ENCODE peak calls at places on chromosomes 4 and X, in four cellular contexts. E, X, L and D are unnamed samples.

GRCh38 chr4:73189274-73189810 is 69.3 kb downstream of the ANKRD17 start:
- DNase-seq in E (no peak), X (no peak), L (no peak), D (no peak)

GRCh38 chr4:138181288-138181687 is 60.9 kb downstream of the SLC7A11 start:
- DNase-seq in E (no peak), X (peak), L (no peak), D (no peak)

GRCh38 chr4:125951275-125951887 is 636.6 kb downstream of the FAT4 start:
- DNase-seq in E (no peak), X (no peak), L (no peak), D (no peak)

GRCh38 chr4:181854142-181854541 is 389.1 kb upstream of the TENM3 start:
- DNase-seq in E (no peak), X (peak), L (no peak), D (no peak)

GRCh38 chrX:46796574-46797191 is 37.8 kb upstream of the SLC9A7 start:
- DNase-seq in E (peak), X (peak), L (peak), D (peak)

GRCh38 chr4:108331905-108332632 is 163.3 kb upstream of the LEF1 start:
- DNase-seq in E (no peak), X (no peak), L (no peak), D (no peak)

GRCh38 chr4:3411676-3412075 is 30.1 kb upstream of the HGFAC start:
- DNase-seq in E (no peak), X (peak), L (no peak), D (no peak)

GRCh38 chr4:7155611-7156071 is 36.7 kb upstream of the SORCS2 start:
- DNase-seq in E (no peak), X (peak), L (no peak), D (no peak)

GRCh38 chr4:88659061-88659889 is 38.4 kb downstream of the NAP1L5 start:
- DNase-seq in E (no peak), X (peak), L (peak), D (peak)

GRCh38 chrX:44569122-44569521 is 26.5 kb upstream of the FUNDC1 start:
- DNase-seq in E (no peak), X (peak), L (no peak), D (no peak)

GRCh38 chr4:164771088-164771487 is 17.2 kb downstream of the SMIM31 start:
- DNase-seq in E (no peak), X (no peak), L (no peak), D (no peak)

GRCh38 chr4:5626916-5627315 is 81.4 kb downstream of the EVC2 start:
- DNase-seq in E (no peak), X (no peak), L (no peak), D (no peak)

GRCh38 chr4:40321671-40322131 is 13.4 kb upstream of the CHRNA9 start:
- DNase-seq in E (no peak), X (peak), L (no peak), D (no peak)

GRCh38 chr4:173257732-173258717 is 76.1 kb downstream of the HMGB2 start:
- DNase-seq in E (peak), X (peak), L (peak), D (peak)

GRCh38 chr4:83114576-83114975 is at the start of gene PLAC8:
- DNase-seq in E (peak), X (no peak), L (no peak), D (peak)

GRCh38 chr4:154586296-154587033 is 4.1 kb downstream of the FGA start:
- DNase-seq in E (no peak), X (no peak), L (no peak), D (no peak)

GRCh38 chrX:122626871-122627270 is 557.2 kb upstream of the GRIA3 start:
- DNase-seq in E (no peak), X (no peak), L (no peak), D (no peak)